ENCODE peak calls at places on chromosome 7, in five cellular contexts. One of them, this sample, is unnamed.

GRCh38 chr7:50212666-50213621 is 91.6 kb upstream of the IKZF1 start:
- DNase-seq in tibial nerve: no peak
- DNase-seq in epithelial cell of prostate: no peak
- DNase-seq in SK-N-SH: no peak
- DNase-seq in OCI-LY7: peak; percentile 41
- DNase-seq in this sample: no peak

GRCh38 chr7:100171087-100171681 is 2.8 kb upstream of the GAL3ST4 start:
- DNase-seq in tibial nerve: no peak
- DNase-seq in epithelial cell of prostate: no peak
- DNase-seq in SK-N-SH: no peak
- DNase-seq in OCI-LY7: peak; percentile 38
- DNase-seq in this sample: no peak

GRCh38 chr7:80918909-80919721 is at the start of gene SEMA3C:
- DNase-seq in tibial nerve: peak; percentile 78
- DNase-seq in epithelial cell of prostate: peak; percentile 79
- DNase-seq in SK-N-SH: peak; percentile 99
- DNase-seq in OCI-LY7: no peak
- DNase-seq in this sample: peak; percentile 91

GRCh38 chr7:134613623-134614347 is 32.9 kb upstream of the BPGM start:
- DNase-seq in tibial nerve: peak; percentile 68
- DNase-seq in epithelial cell of prostate: peak; percentile 96
- DNase-seq in SK-N-SH: no peak
- DNase-seq in OCI-LY7: no peak
- DNase-seq in this sample: peak; percentile 62

GRCh38 chr7:80088705-80089104 is 45.9 kb upstream of the GNAI1 start:
- DNase-seq in tibial nerve: no peak
- DNase-seq in epithelial cell of prostate: no peak
- DNase-seq in SK-N-SH: no peak
- DNase-seq in OCI-LY7: no peak
- DNase-seq in this sample: no peak

GRCh38 chr7:91398341-91398740 is 134.1 kb downstream of the FZD1 start:
- DNase-seq in tibial nerve: no peak
- DNase-seq in epithelial cell of prostate: no peak
- DNase-seq in SK-N-SH: no peak
- DNase-seq in OCI-LY7: no peak
- DNase-seq in this sample: no peak

GRCh38 chr7:10739401-10739800 is 234.3 kb upstream of the PHF14 start:
- DNase-seq in tibial nerve: no peak
- DNase-seq in epithelial cell of prostate: no peak
- DNase-seq in SK-N-SH: no peak
- DNase-seq in OCI-LY7: no peak
- DNase-seq in this sample: no peak

GRCh38 chr7:51055039-51055840 is 261.4 kb downstream of the COBL start:
- DNase-seq in tibial nerve: no peak
- DNase-seq in epithelial cell of prostate: no peak
- DNase-seq in SK-N-SH: no peak
- DNase-seq in OCI-LY7: no peak
- DNase-seq in this sample: no peak

GRCh38 chr7:127477285-127478039 is 85.0 kb upstream of the ZNF800 start:
- DNase-seq in tibial nerve: no peak
- DNase-seq in epithelial cell of prostate: no peak
- DNase-seq in SK-N-SH: no peak
- DNase-seq in OCI-LY7: no peak
- DNase-seq in this sample: no peak

GRCh38 chr7:66265566-66265965 is 60.4 kb downstream of the TPST1 start:
- DNase-seq in tibial nerve: no peak
- DNase-seq in epithelial cell of prostate: no peak
- DNase-seq in SK-N-SH: peak; percentile 39
- DNase-seq in OCI-LY7: peak; percentile 49
- DNase-seq in this sample: peak; percentile 24

GRCh38 chr7:101124376-101125056 is 2.4 kb upstream of the SERPINE1 start:
- DNase-seq in tibial nerve: no peak
- DNase-seq in epithelial cell of prostate: no peak
- DNase-seq in SK-N-SH: no peak
- DNase-seq in OCI-LY7: no peak
- DNase-seq in this sample: no peak

GRCh38 chr7:3301472-3301778 is 373 bp downstream of the SDK1 start:
- DNase-seq in tibial nerve: no peak
- DNase-seq in epithelial cell of prostate: no peak
- DNase-seq in SK-N-SH: peak; percentile 76
- DNase-seq in OCI-LY7: no peak
- DNase-seq in this sample: no peak

DNA sequence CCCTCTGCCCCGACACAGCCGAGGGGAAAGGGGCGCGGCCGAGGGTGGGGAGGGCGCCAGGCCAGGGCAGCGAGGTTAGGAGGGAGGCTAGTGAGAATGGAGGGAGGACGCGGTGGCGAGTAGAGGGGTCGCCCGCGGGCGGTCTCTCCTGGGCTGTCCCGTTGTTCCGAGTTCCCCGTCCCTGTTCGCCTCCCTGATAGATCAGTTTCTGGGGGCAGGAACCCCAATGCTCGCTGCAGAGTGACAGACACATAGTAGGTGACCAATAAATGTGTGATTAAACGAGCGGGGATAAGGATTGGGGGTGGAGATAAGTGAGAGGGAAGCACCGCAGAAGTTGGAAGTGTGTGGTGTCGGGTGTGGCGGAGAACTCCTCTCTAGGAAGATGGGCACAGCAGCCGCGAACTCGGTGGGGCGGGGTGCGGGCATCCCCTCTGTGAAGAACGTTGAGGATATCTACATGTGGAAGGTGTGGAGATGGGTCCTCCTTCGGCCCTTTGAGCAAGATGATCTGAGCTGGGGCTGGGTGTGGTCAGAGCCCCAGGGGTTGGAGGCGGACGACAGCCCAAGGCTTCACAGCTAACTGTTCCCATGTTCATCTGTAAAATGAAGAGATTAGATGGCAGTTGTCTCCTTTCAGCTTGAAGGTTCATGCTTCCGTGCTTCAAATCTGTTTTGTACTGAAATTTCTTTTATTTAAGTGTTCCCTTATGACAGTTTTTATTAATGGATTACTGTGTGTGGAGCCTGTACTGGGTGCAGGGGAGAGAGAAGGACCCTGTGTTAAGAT is 655 bp downstream of the ZNF775 start:
- DNase-seq in tibial nerve: peak; percentile 28
- DNase-seq in epithelial cell of prostate: no peak
- DNase-seq in SK-N-SH: peak; percentile 72
- DNase-seq in OCI-LY7: no peak
- DNase-seq in this sample: no peak
- H3K27ac ChIP-seq in tibial nerve: peak overlapping the region; percentile 97
- H3K27ac ChIP-seq in epithelial cell of prostate: peak overlapping the region; percentile 26
- H3K27ac ChIP-seq in SK-N-SH: peak overlapping the region; percentile 74
- H3K27ac ChIP-seq in OCI-LY7: peak overlapping the region; percentile 15
- H3K27ac ChIP-seq in this sample: peak overlapping the region; percentile 94

DNA sequence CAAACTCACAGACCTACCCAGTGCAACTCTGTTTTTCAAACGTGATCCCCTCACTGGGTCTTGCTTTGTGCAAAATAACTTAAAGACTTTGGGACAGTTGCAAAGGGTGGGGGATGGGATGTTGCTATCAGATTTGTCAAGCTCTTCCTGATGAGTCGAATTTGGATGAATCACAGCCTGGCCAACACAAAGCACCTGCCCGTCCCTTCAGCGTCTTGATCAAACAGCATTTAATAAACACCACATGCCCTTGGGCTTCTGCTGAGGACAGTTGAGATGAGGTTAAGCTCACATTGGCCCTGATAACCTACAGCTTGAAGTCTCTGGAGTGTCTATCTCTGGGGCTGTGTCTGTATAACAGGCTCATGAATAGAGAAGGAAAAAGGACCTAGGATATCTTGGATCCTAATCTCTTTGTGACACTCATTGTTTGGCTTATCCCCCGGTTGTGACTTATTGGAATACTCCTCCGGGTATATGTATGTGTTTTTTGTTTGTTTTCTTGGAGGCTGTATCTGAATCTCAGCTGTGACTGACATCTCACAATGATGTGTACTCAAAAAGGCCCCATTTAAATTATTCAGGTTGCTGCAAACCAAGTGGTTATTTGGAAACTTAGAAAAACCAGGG is 132.6 kb upstream of the NAMPT start:
- DNase-seq in tibial nerve: no peak
- DNase-seq in epithelial cell of prostate: peak; percentile 49
- DNase-seq in SK-N-SH: no peak
- DNase-seq in OCI-LY7: no peak
- DNase-seq in this sample: peak; percentile 29
- H3K27ac ChIP-seq in tibial nerve: peak overlapping the region; percentile 75
- H3K27ac ChIP-seq in epithelial cell of prostate: peak overlapping the region; percentile 83
- H3K27ac ChIP-seq in SK-N-SH: no peak overlapping the region
- H3K27ac ChIP-seq in OCI-LY7: no peak overlapping the region
- H3K27ac ChIP-seq in this sample: no peak overlapping the region

GRCh38 chr7:150595361-150595760 is 28.2 kb downstream of the GIMAP4 start:
- DNase-seq in tibial nerve: no peak
- DNase-seq in epithelial cell of prostate: no peak
- DNase-seq in SK-N-SH: no peak
- DNase-seq in OCI-LY7: no peak
- DNase-seq in this sample: no peak

GRCh38 chr7:150594817-150595216 is 27.6 kb downstream of the GIMAP4 start:
- DNase-seq in tibial nerve: no peak
- DNase-seq in epithelial cell of prostate: no peak
- DNase-seq in SK-N-SH: no peak
- DNase-seq in OCI-LY7: no peak
- DNase-seq in this sample: no peak
- H3K27ac ChIP-seq in tibial nerve: no peak overlapping the region
- H3K27ac ChIP-seq in epithelial cell of prostate: no peak overlapping the region
- H3K27ac ChIP-seq in SK-N-SH: no peak overlapping the region
- H3K27ac ChIP-seq in OCI-LY7: no peak overlapping the region
- H3K27ac ChIP-seq in this sample: no peak overlapping the region

GRCh38 chr7:55185941-55186609 is 167.3 kb downstream of the EGFR start:
- DNase-seq in tibial nerve: no peak
- DNase-seq in epithelial cell of prostate: peak; percentile 88
- DNase-seq in SK-N-SH: no peak
- DNase-seq in OCI-LY7: no peak
- DNase-seq in this sample: peak; percentile 98
- H3K27ac ChIP-seq in tibial nerve: peak overlapping the region; percentile 53
- H3K27ac ChIP-seq in epithelial cell of prostate: peak overlapping the region; percentile 69
- H3K27ac ChIP-seq in SK-N-SH: peak overlapping the region; percentile 62
- H3K27ac ChIP-seq in OCI-LY7: no peak overlapping the region
- H3K27ac ChIP-seq in this sample: peak overlapping the region; percentile 85

This sample was measured in RWPE1.